ENCODE peak calls at places on chromosomes 4 and X, in four cellular contexts. S is stimulated activated naive CD8-positive, alpha-beta T cell treated with anti-CD3 and anti-CD28 coated beads, Interleukin-15, Interleukin-2, amounts not matched to agents 100 U/mL and 50 U/mL, for 24 hours; P is iPS-NIHi11; M is tibial artery. R is an unnamed sample.
A peak's percentile ranks its signal among the peaks of the same experiment; 100 is the strongest.

GRCh38 chr4:93147524-93148212 is 680.9 kb upstream of the ATOH1 start:
- DNase-seq in S (no peak), P (peak; percentile 55), M (no peak), R (no peak)

GRCh38 chr4:112266823-112267222 is 18.9 kb downstream of the TIFA start:
- DNase-seq in S (no peak), P (no peak), M (no peak), R (no peak)

GRCh38 chrX:1294301-1295067 is 25.9 kb downstream of the CSF2RA start:
- DNase-seq in S (no peak), P (no peak), M (no peak), R (no peak)

GRCh38 chr4:11650801-11651596 is 222.3 kb upstream of the HS3ST1 start:
- DNase-seq in S (no peak), P (no peak), M (no peak), R (peak; percentile 0)

GRCh38 chr4:40720931-40721330 is 28.8 kb upstream of the NSUN7 start:
- DNase-seq in S (no peak), P (no peak), M (no peak), R (no peak)

GRCh38 chr4:176443117-176443516 is 123.4 kb downstream of the SPCS3 start:
- DNase-seq in S (no peak), P (no peak), M (no peak), R (no peak)

GRCh38 chr4:8332891-8333331 is 63.4 kb downstream of the HTRA3 start:
- DNase-seq in S (no peak), P (no peak), M (peak; percentile 56), R (no peak)

GRCh38 chrX:50448565-50448964 is 22.1 kb downstream of the DGKK start:
- DNase-seq in S (no peak), P (peak; percentile 7), M (no peak), R (no peak)

GRCh38 chr4:140805293-140805692 is 49.1 kb upstream of the TBC1D9 start:
- DNase-seq in S (no peak), P (no peak), M (no peak), R (no peak)

GRCh38 chr4:23355263-23355662 is 534.6 kb downstream of the PPARGC1A start:
- DNase-seq in S (no peak), P (no peak), M (no peak), R (no peak)

GRCh38 chr4:38034986-38035882 is 75.0 kb downstream of the PTTG2 start:
- DNase-seq in S (peak; percentile 30), P (peak; percentile 64), M (no peak), R (peak; percentile 36)

GRCh38 chr4:119315036-119315435 is 6.9 kb downstream of the FABP2 start:
- DNase-seq in S (no peak), P (no peak), M (no peak), R (no peak)

GRCh38 chr4:17561195-17561909 is 15.6 kb upstream of the LAP3 start:
- DNase-seq in S (no peak), P (no peak), M (no peak), R (peak; percentile 36)

GRCh38 chrX:12113321-12113720 is 25.0 kb upstream of the FRMPD4 start:
- DNase-seq in S (no peak), P (no peak), M (no peak), R (no peak)

GRCh38 chr4:36224969-36225903 is 19.1 kb downstream of the ARAP2 start:
- DNase-seq in S (no peak), P (no peak), M (no peak), R (no peak)

GRCh38 chr4:184309241-184310170 is 91.8 kb upstream of the ENPP6 start:
- DNase-seq in S (no peak), P (no peak), M (no peak), R (no peak)

GRCh38 chr4:99591757-99592156 is 17.1 kb downstream of the MTTP start:
- DNase-seq in S (no peak), P (no peak), M (no peak), R (no peak)

GRCh38 chr4:143286733-143287570 is 49.7 kb upstream of the GAB1 start:
- DNase-seq in S (no peak), P (no peak), M (no peak), R (no peak)

GRCh38 chr4:84573738-84574720 is 8.9 kb upstream of the CDS1 start:
- DNase-seq in S (no peak), P (no peak), M (no peak), R (no peak)

GRCh38 chrX:1535241-1536041 is 1.5 kb downstream of the P2RY8 start:
- DNase-seq in S (peak; percentile 56), P (no peak), M (peak; percentile 62), R (no peak)

GRCh38 chr4:102445213-102445612 is 55.9 kb upstream of the NFKB1 start:
- DNase-seq in S (no peak), P (no peak), M (no peak), R (no peak)

GRCh38 chr4:134201216-134202098 is at the start of gene PABPC4L:
- DNase-seq in S (no peak), P (peak; percentile 76), M (peak; percentile 66), R (no peak)

GRCh38 chr4:11503166-11503565 is 74.5 kb upstream of the HS3ST1 start:
- DNase-seq in S (no peak), P (no peak), M (no peak), R (no peak)

GRCh38 chr4:138681000-138681604 is 334.5 kb upstream of the NOCT start:
- DNase-seq in S (peak; percentile 78), P (peak; percentile 60), M (peak; percentile 88), R (peak; percentile 63)

GRCh38 chrX:24173115-24173847 is 23.8 kb downstream of the ZFX start:
- DNase-seq in S (no peak), P (no peak), M (no peak), R (no peak)

GRCh38 chr4:23966720-23967119 is 76.9 kb upstream of the PPARGC1A start:
- DNase-seq in S (no peak), P (peak; percentile 47), M (no peak), R (no peak)

GRCh38 chr4:173169428-173170209 is 1.0 kb downstream of the GALNT7 start:
- DNase-seq in S (peak; percentile 72), P (peak; percentile 82), M (peak; percentile 76), R (peak; percentile 62)

GRCh38 chr4:40957281-40957680 is 207.5 kb downstream of the NSUN7 start:
- DNase-seq in S (no peak), P (no peak), M (no peak), R (no peak)

GRCh38 chr4:152448038-152448437 is 87.9 kb downstream of the FBXW7 start:
- DNase-seq in S (no peak), P (no peak), M (no peak), R (no peak)

GRCh38 chr4:27048350-27049100 is 187.9 kb downstream of the STIM2 start:
- DNase-seq in S (no peak), P (peak; percentile 74), M (no peak), R (peak; percentile 44)

GRCh38 chrX:46561931-46562721 is 11.4 kb upstream of the CHST7 start:
- DNase-seq in S (no peak), P (no peak), M (no peak), R (no peak)

GRCh38 chrX:10450229-10450958 is 170.0 kb downstream of the MID1 start:
- DNase-seq in S (no peak), P (no peak), M (no peak), R (no peak)

GRCh38 chr4:82201805-82202636 is 171.8 kb downstream of the HNRNPD start:
- DNase-seq in S (peak; percentile 65), P (peak; percentile 29), M (no peak), R (no peak)

GRCh38 chr4:145066063-145066501 is 31.9 kb downstream of the ANAPC10 start:
- DNase-seq in S (no peak), P (peak; percentile 32), M (no peak), R (no peak)